ENCODE peak calls at places on chromosome 5, in nine cellular contexts. M is keratinocyte; L is fibroblast of lung; D is lung; U is CD4-positive, CD25-positive, alpha-beta regulatory T cell; T is breast epithelium; P is heart right ventricle; H is AG04450; V is adrenal gland. A is an unnamed sample.

GRCh38 chr5:170485606-170485911 is 18.3 kb upstream of the KCNIP1 start:
- DNase-seq in M (no peak), P (no peak), V (no peak), U (no peak), H (no peak), L (no peak), D (no peak), T (no peak), A (no peak)

GRCh38 chr5:74903165-74903787 is 37.1 kb upstream of the FAM169A start:
- DNase-seq in T (peak; percentile 62), U (peak; percentile 32), M (peak; percentile 50), V (peak; percentile 48), H (no peak), P (peak; percentile 13), L (no peak), D (peak; percentile 61), A (no peak)

GRCh38 chr5:54021413-54022155 is 288.8 kb downstream of the ARL15 start:
- DNase-seq in T (no peak), M (no peak), P (no peak), H (no peak), D (no peak), U (peak; percentile 7), V (no peak), L (peak; percentile 29), A (no peak)

GRCh38 chr5:14326035-14326909 is 183.1 kb downstream of the TRIO start:
- DNase-seq in L (no peak), P (no peak), D (no peak), H (no peak), M (no peak), V (peak; percentile 10), T (no peak), U (no peak), A (no peak)

GRCh38 chr5:5891350-5891749 is 468.9 kb downstream of the ICE1 start:
- DNase-seq in H (no peak), L (peak; percentile 20), D (no peak), V (no peak), T (no peak), P (no peak), M (no peak), U (no peak), A (no peak)

GRCh38 chr5:139482050-139482889 is at the start of gene STING1:
- DNase-seq in U (peak; percentile 91), H (peak; percentile 94), T (peak; percentile 91), M (peak; percentile 76), V (peak; percentile 76), D (peak; percentile 95), P (peak; percentile 71), L (peak; percentile 95), A (peak; percentile 52)

GRCh38 chr5:61969347-61969746 is 336.7 kb upstream of the KIF2A start:
- DNase-seq in M (peak; percentile 50), V (no peak), L (peak; percentile 46), U (no peak), D (no peak), P (no peak), T (no peak), H (no peak), A (no peak)

GRCh38 chr5:42374722-42375273 is 48.4 kb upstream of the GHR start:
- DNase-seq in U (no peak), D (no peak), V (no peak), L (no peak), M (no peak), P (no peak), H (no peak), T (no peak), A (no peak)

GRCh38 chr5:113068559-113068958 is 92.0 kb downstream of the DCP2 start:
- DNase-seq in T (no peak), M (no peak), H (no peak), D (no peak), U (no peak), P (no peak), L (peak; percentile 73), V (no peak), A (no peak)

GRCh38 chr5:171157775-171158174 is 151.3 kb upstream of the TLX3 start:
- DNase-seq in V (no peak), L (no peak), P (no peak), U (no peak), D (no peak), T (no peak), M (no peak), H (no peak), A (no peak)

GRCh38 chr5:55177078-55177477 is 4.1 kb upstream of the CDC20B start:
- DNase-seq in T (no peak), H (no peak), P (no peak), L (no peak), M (no peak), U (no peak), D (no peak), V (no peak), A (no peak)

GRCh38 chr5:16520806-16521205 is 55.2 kb upstream of the ZNF622 start:
- DNase-seq in M (no peak), H (no peak), T (no peak), U (no peak), L (no peak), D (no peak), V (no peak), P (no peak), A (no peak)

GRCh38 chr5:71954329-71954728 is 152.9 kb upstream of the MAP1B start:
- DNase-seq in U (no peak), V (no peak), D (no peak), M (no peak), L (no peak), T (no peak), P (no peak), H (no peak), A (no peak)

GRCh38 chr5:167244583-167244982 is 1046.9 kb upstream of the WWC1 start:
- DNase-seq in L (no peak), P (no peak), M (no peak), U (no peak), H (no peak), V (no peak), T (no peak), D (no peak), A (no peak)

GRCh38 chr5:169153405-169153804 is 147.5 kb downstream of the SLIT3 start:
- DNase-seq in T (no peak), H (no peak), V (no peak), P (no peak), D (no peak), M (no peak), U (no peak), L (no peak), A (no peak)

GRCh38 chr5:55159763-55160492 is at the start of gene GPX8:
- DNase-seq in D (no peak), H (peak; percentile 78), V (peak; percentile 24), P (no peak), M (no peak), U (peak; percentile 57), T (no peak), L (peak; percentile 90), A (no peak)

GRCh38 chr5:157378509-157378908 is 81.5 kb upstream of the NIPAL4 start:
- DNase-seq in M (no peak), L (no peak), T (no peak), D (no peak), H (no peak), P (no peak), U (no peak), V (no peak), A (no peak)

GRCh38 chr5:75885849-75886596 is 168.8 kb upstream of the POC5 start:
- DNase-seq in U (peak; percentile 1), V (no peak), T (no peak), M (no peak), L (no peak), H (no peak), D (no peak), P (no peak), A (no peak)

GRCh38 chr5:74673011-74673790 is 11.8 kb upstream of the HEXB start:
- DNase-seq in T (no peak), L (peak; percentile 43), H (no peak), D (no peak), P (no peak), M (no peak), V (peak; percentile 29), U (peak; percentile 38), A (no peak)

DNA sequence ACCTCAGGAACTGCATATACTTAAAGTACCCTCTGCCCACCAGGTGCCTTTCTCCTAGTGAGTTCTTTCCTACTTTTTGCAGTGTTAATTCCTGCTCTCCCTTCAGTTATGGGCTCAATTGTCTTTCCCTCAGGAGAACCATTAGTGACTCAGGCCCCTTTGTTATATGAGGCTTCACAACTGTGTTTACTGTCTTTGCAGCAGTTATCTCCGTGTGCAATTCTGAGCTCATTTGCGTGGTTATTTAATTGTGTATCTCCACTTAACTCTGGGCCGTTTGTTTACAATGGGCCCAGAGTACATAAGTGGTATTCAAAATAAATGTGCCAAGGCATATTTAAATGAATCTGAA is 9.6 kb downstream of the FBXO38 start:
- DNase-seq in T (no peak), M (no peak), V (no peak), P (no peak), H (no peak), D (no peak), L (no peak), U (no peak), A (no peak)
- H3K27ac ChIP-seq in T (no peak overlapping the region), M (no peak overlapping the region), V (no peak overlapping the region), P (no peak overlapping the region), H (no peak overlapping the region), D (no peak overlapping the region), L (no peak overlapping the region), U (no peak overlapping the region), A (no peak overlapping the region)

DNA sequence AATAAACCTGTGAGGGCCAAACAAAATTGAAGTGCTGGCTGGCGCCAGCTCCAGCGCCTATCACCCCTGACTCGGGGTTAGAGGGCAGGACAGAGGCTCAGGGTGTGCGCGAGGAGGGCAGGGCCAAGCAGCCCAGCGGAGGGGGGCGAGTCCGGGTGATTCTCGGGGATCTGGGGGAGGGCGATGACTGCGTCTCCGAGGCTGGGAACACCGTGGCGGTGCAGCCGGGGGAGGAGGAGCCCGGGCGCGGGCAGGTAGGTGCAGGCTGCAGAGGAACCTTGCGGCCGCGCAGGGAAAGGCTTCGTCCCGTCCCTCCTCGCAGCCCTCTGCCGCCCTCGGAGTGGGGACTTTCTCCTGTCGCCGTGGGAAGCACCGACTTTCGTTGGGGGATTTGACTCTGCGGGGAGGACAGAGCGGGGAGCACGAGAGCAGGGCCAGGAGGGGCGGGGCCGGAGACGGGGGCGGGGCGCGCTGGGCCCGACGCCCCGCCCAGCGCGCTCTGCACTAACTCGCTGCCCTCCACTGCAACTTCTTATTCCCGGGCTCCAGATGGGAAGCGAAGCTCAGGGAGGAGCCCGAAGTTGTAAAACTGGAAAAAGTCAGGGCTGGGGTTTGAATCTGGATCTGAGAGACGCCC is 5.3 kb downstream of the RGS14 start:
- DNase-seq in M (no peak), H (no peak), D (peak; percentile 57), V (peak; percentile 67), L (no peak), P (peak; percentile 68), U (peak; percentile 59), T (peak; percentile 73), A (peak; percentile 63)
- H3K27ac ChIP-seq in M (peak overlapping the region; percentile 71), H (no peak overlapping the region), D (no peak overlapping the region), V (no peak overlapping the region), L (no peak overlapping the region), P (peak overlapping the region; percentile 74), U (peak overlapping the region; percentile 81), T (peak overlapping the region; percentile 81), A (peak overlapping the region; percentile 82)

GRCh38 chr5:1479066-1479465 is 33.8 kb upstream of the SLC6A3 start:
- DNase-seq in D (no peak), T (no peak), M (no peak), P (no peak), L (no peak), U (no peak), H (no peak), V (no peak), A (no peak)
- H3K27ac ChIP-seq in D (no peak overlapping the region), T (no peak overlapping the region), M (no peak overlapping the region), P (peak overlapping the region; percentile 92), L (no peak overlapping the region), U (no peak overlapping the region), H (no peak overlapping the region), V (peak overlapping the region; percentile 79), A (no peak overlapping the region)

GRCh38 chr5:150245808-150246207 is 43.8 kb downstream of the CAMK2A start:
- DNase-seq in H (no peak), D (no peak), P (no peak), T (no peak), U (no peak), M (no peak), V (no peak), L (no peak), A (no peak)
- H3K27ac ChIP-seq in H (no peak overlapping the region), D (peak overlapping the region; percentile 24), P (no peak overlapping the region), T (no peak overlapping the region), U (no peak overlapping the region), M (no peak overlapping the region), V (no peak overlapping the region), L (no peak overlapping the region), A (no peak overlapping the region)

A was measured in CD4-positive, alpha-beta T cell.